ENCODE peak calls at places on chromosomes 4 and X, in seven cellular contexts. Q, I, P, O, Y, R and J are unnamed samples.

GRCh38 chr4:71472946-71473345 is 134.1 kb downstream of the SLC4A4 start:
- DNase-seq in I (no peak), P (no peak), Q (no peak), Y (peak), R (peak), O (no peak), J (peak)

GRCh38 chr4:157080605-157081004 is 4.7 kb downstream of the GLRB start:
- DNase-seq in O (no peak), Q (no peak), R (no peak), I (no peak), Y (no peak), P (no peak), J (no peak)

GRCh38 chrX:48665991-48666390 is 17.6 kb upstream of the WAS start:
- DNase-seq in R (no peak), Q (no peak), Y (no peak), I (no peak), O (no peak), P (no peak), J (no peak)

GRCh38 chrX:129524250-129524850 is 1.1 kb upstream of the SMARCA1 start:
- DNase-seq in R (no peak), I (no peak), P (no peak), Q (no peak), O (no peak), Y (no peak), J (no peak)

GRCh38 chrX:44651347-44651746 is 108.7 kb upstream of the FUNDC1 start:
- DNase-seq in Q (no peak), O (peak), R (no peak), P (no peak), Y (no peak), I (peak), J (no peak)

GRCh38 chr4:55444822-55445221 is 49.1 kb downstream of the TMEM165 start:
- DNase-seq in I (no peak), O (no peak), Y (no peak), R (no peak), P (no peak), Q (no peak), J (no peak)

GRCh38 chr4:3831529-3832150 is 65.5 kb downstream of the ADRA2C start:
- DNase-seq in O (no peak), Q (no peak), P (no peak), I (no peak), Y (no peak), R (no peak), J (no peak)

GRCh38 chrX:2875136-2875481 is 46.4 kb downstream of the GYG2 start:
- DNase-seq in Q (no peak), R (no peak), Y (no peak), O (no peak), P (no peak), I (no peak), J (no peak)

GRCh38 chr4:176653406-176654220 is 139.1 kb downstream of the VEGFC start:
- DNase-seq in Q (no peak), R (peak), O (no peak), Y (no peak), P (no peak), I (no peak), J (no peak)

GRCh38 chrX:78822157-78822683 is 74.7 kb downstream of the LPAR4 start:
- DNase-seq in Q (no peak), R (no peak), Y (no peak), P (no peak), I (no peak), O (no peak), J (no peak)

GRCh38 chr4:76993787-76994641 is 44.5 kb downstream of the SEPTIN11 start:
- DNase-seq in O (no peak), R (no peak), I (peak), Q (peak), Y (no peak), P (no peak), J (no peak)

GRCh38 chrX:9627827-9628406 is 137.7 kb downstream of the GPR143 start:
- DNase-seq in Y (no peak), I (no peak), R (no peak), P (no peak), O (no peak), Q (no peak), J (no peak)

GRCh38 chrX:15404712-15405111 is 20.5 kb upstream of the VEGFD start:
- DNase-seq in Q (peak), O (no peak), I (no peak), Y (no peak), R (no peak), P (no peak), J (no peak)

GRCh38 chr4:65358914-65359313 is 311.4 kb downstream of the EPHA5 start:
- DNase-seq in I (no peak), P (no peak), R (no peak), O (no peak), Y (no peak), Q (no peak), J (no peak)

GRCh38 chr4:121192500-121192899 is 28.4 kb upstream of the TNIP3 start:
- DNase-seq in Y (peak), O (peak), Q (no peak), I (peak), R (peak), P (no peak), J (no peak)

GRCh38 chr4:3323071-3323481 is 30.3 kb downstream of the RGS12 start:
- DNase-seq in R (no peak), I (no peak), Q (no peak), P (no peak), Y (no peak), O (no peak), J (no peak)

GRCh38 chr4:73187325-73187724 is 71.3 kb downstream of the ANKRD17 start:
- DNase-seq in P (no peak), I (no peak), Q (no peak), Y (no peak), R (no peak), O (peak), J (no peak)

GRCh38 chrX:19824603-19825002 is 62.8 kb downstream of the SH3KBP1 start:
- DNase-seq in Q (no peak), P (no peak), Y (peak), O (no peak), R (peak), I (no peak), J (no peak)

GRCh38 chr4:73019462-73020047 is 50.0 kb downstream of the COX18 start:
- DNase-seq in Y (no peak), I (peak), R (peak), Q (no peak), P (peak), O (peak), J (no peak)

GRCh38 chrX:53939127-53939526 is 105.1 kb downstream of the PHF8 start:
- DNase-seq in Q (no peak), I (no peak), O (no peak), R (no peak), Y (no peak), P (no peak), J (no peak)

GRCh38 chrX:12974217-12974796 is 603 bp upstream of the TMSB4X start:
- DNase-seq in Q (peak), R (no peak), Y (no peak), P (no peak), O (peak), I (no peak), J (no peak)

GRCh38 chr4:174061026-174061425 is 222.4 kb downstream of the FBXO8 start:
- DNase-seq in I (no peak), O (no peak), Q (no peak), R (no peak), P (no peak), Y (no peak), J (no peak)

GRCh38 chr4:53781614-53782467 is 190.6 kb upstream of the LNX1 start:
- DNase-seq in Y (no peak), P (no peak), Q (no peak), O (no peak), R (no peak), I (no peak), J (no peak)

GRCh38 chrX:149563359-149563758 is 13.6 kb upstream of the HSFX3 start:
- DNase-seq in P (no peak), R (no peak), I (no peak), Y (no peak), O (no peak), Q (no peak), J (no peak)

GRCh38 chr4:108172231-108172779 is 3.6 kb upstream of the LEF1 start:
- DNase-seq in Y (no peak), Q (peak), R (no peak), O (peak), I (no peak), P (no peak), J (no peak)

GRCh38 chr4:40482985-40483647 is 146.5 kb downstream of the RBM47 start:
- DNase-seq in Q (no peak), P (no peak), O (peak), Y (no peak), R (no peak), I (no peak), J (no peak)

GRCh38 chr4:124708517-124709300 is 3.8 kb downstream of the ANKRD50 start:
- DNase-seq in R (no peak), I (no peak), P (no peak), O (no peak), Y (no peak), Q (no peak), J (no peak)